ENCODE peak calls at places on chromosomes 2 and 18, in five cellular contexts. I is stimulated activated naive CD8-positive, alpha-beta T cell treated with anti-CD3 and anti-CD28 coated beads, Interleukin-15, Interleukin-2, amounts not matched to agents 100 U/mL and 50 U/mL, for 24 hours; Y is T-helper 17 cell; K is pancreas; P is gastrocnemius medialis. C is an unnamed sample.

GRCh38 chr18:6294119-6294784 is 120.5 kb downstream of the L3MBTL4 start:
- ATAC-seq in Y (no peak), P (no peak), I (no peak), K (peak), C (no peak)

GRCh38 chr2:118121986-118122767 is 33.9 kb downstream of the INSIG2 start:
- ATAC-seq in K (no peak), I (no peak), P (no peak), Y (no peak), C (no peak)

GRCh38 chr2:204144487-204144886 is 207.9 kb downstream of the ICOS start:
- ATAC-seq in Y (no peak), K (no peak), I (no peak), P (no peak), C (no peak)

GRCh38 chr18:60339018-60339417 is 33.6 kb downstream of the MC4R start:
- ATAC-seq in P (no peak), Y (no peak), K (no peak), I (no peak), C (no peak)

GRCh38 chr2:202072737-202073396 is at the start of gene KIAA2012:
- ATAC-seq in Y (no peak), I (no peak), P (no peak), K (peak), C (no peak)

GRCh38 chr2:24819442-24820174 is 26.4 kb downstream of the CENPO start:
- ATAC-seq in K (no peak), I (no peak), P (no peak), Y (no peak), C (no peak)

GRCh38 chr2:123993728-123994323 is 31.3 kb upstream of the CNTNAP5 start:
- ATAC-seq in K (peak), Y (no peak), I (no peak), P (no peak), C (no peak)

GRCh38 chr2:26558271-26559043 is 80.5 kb upstream of the OTOF start:
- ATAC-seq in I (no peak), Y (no peak), K (no peak), P (no peak), C (no peak)

GRCh38 chr18:36947820-36948348 is 119.0 kb downstream of the KIAA1328 start:
- ATAC-seq in P (no peak), I (no peak), K (no peak), Y (no peak), C (no peak)

GRCh38 chr2:226835420-226835795 is 446 bp upstream of the RHBDD1 start:
- ATAC-seq in P (peak), Y (peak), I (peak), K (peak), C (peak)

GRCh38 chr2:128322651-128323491 is 4.2 kb upstream of the HS6ST1 start:
- ATAC-seq in Y (no peak), I (no peak), K (no peak), P (peak), C (no peak)

GRCh38 chr2:167294031-167294774 is 405.9 kb downstream of the XIRP2 start:
- ATAC-seq in P (no peak), K (no peak), I (no peak), Y (no peak), C (peak)

GRCh38 chr2:148742373-148742772 is 97.8 kb downstream of the EPC2 start:
- ATAC-seq in P (no peak), I (no peak), Y (no peak), K (no peak), C (no peak)

GRCh38 chr2:228870993-228871392 is 400.1 kb downstream of the PID1 start:
- ATAC-seq in Y (no peak), K (no peak), P (no peak), I (no peak), C (no peak)

GRCh38 chr18:37778417-37779165 is 213.0 kb upstream of the CELF4 start:
- ATAC-seq in K (peak), I (peak), Y (no peak), P (no peak), C (no peak)

GRCh38 chr18:28786941-28787340 is 610.0 kb upstream of the CDH2 start:
- ATAC-seq in P (no peak), Y (no peak), K (no peak), I (no peak), C (no peak)

GRCh38 chr2:26562811-26563645 is 78.1 kb downstream of the CIB4 start:
- ATAC-seq in P (no peak), K (peak), I (no peak), Y (no peak), C (no peak)

GRCh38 chr2:240424341-240425235 is 10.9 kb upstream of the GPC1 start:
- ATAC-seq in I (no peak), Y (no peak), P (peak), K (no peak), C (no peak)

GRCh38 chr18:23115683-23116096 is 19.6 kb upstream of the CABLES1 start:
- ATAC-seq in P (no peak), K (peak), I (no peak), Y (no peak), C (peak)

GRCh38 chr2:239736358-239737143 is 288.6 kb downstream of the NDUFA10 start:
- ATAC-seq in P (no peak), K (no peak), Y (no peak), I (no peak), C (no peak)

C was measured in SK-N-SH treated with all-trans-retinoic acid at 6 μM for 48 hours.